ENCODE peak calls at places on chromosomes 16 and 17, in seven cellular contexts. One of them, this sample, is unnamed.

GRCh38 chr17:69427486-69428197 is 13.1 kb downstream of the MAP2K6 start:
- DNase-seq in activated naive CD4-positive, alpha-beta T cell: no peak
- DNase-seq in progenitor cell of endocrine pancreas: no peak
- DNase-seq in effector CD4-positive, alpha-beta T cell: no peak
- DNase-seq in ACHN: no peak
- DNase-seq in Daoy: no peak
- DNase-seq in EL: no peak
- DNase-seq in this sample: no peak

GRCh38 chr17:27879987-27880608 is 13.1 kb downstream of the LYRM9 start:
- DNase-seq in EL: peak
- DNase-seq in Daoy: peak
- DNase-seq in effector CD4-positive, alpha-beta T cell: peak
- DNase-seq in ACHN: peak
- DNase-seq in activated naive CD4-positive, alpha-beta T cell: peak
- DNase-seq in progenitor cell of endocrine pancreas: peak
- DNase-seq in this sample: peak

GRCh38 chr16:11685844-11686618 is 17.8 kb downstream of the SNN start:
- DNase-seq in effector CD4-positive, alpha-beta T cell: no peak
- DNase-seq in ACHN: no peak
- DNase-seq in progenitor cell of endocrine pancreas: no peak
- DNase-seq in EL: peak
- DNase-seq in activated naive CD4-positive, alpha-beta T cell: no peak
- DNase-seq in Daoy: no peak
- DNase-seq in this sample: no peak

GRCh38 chr17:36858119-36859002 is 78.9 kb upstream of the LHX1 start:
- DNase-seq in ACHN: no peak
- DNase-seq in progenitor cell of endocrine pancreas: no peak
- DNase-seq in Daoy: peak
- DNase-seq in EL: peak
- DNase-seq in effector CD4-positive, alpha-beta T cell: no peak
- DNase-seq in activated naive CD4-positive, alpha-beta T cell: no peak
- DNase-seq in this sample: no peak

GRCh38 chr16:578870-579405 is 9.2 kb downstream of the PIGQ start:
- DNase-seq in effector CD4-positive, alpha-beta T cell: peak
- DNase-seq in activated naive CD4-positive, alpha-beta T cell: peak
- DNase-seq in EL: no peak
- DNase-seq in Daoy: peak
- DNase-seq in ACHN: peak
- DNase-seq in progenitor cell of endocrine pancreas: peak
- DNase-seq in this sample: peak

GRCh38 chr17:81959362-81960129 is 1.4 kb downstream of the NOTUM start:
- DNase-seq in Daoy: peak
- DNase-seq in effector CD4-positive, alpha-beta T cell: peak
- DNase-seq in progenitor cell of endocrine pancreas: no peak
- DNase-seq in activated naive CD4-positive, alpha-beta T cell: peak
- DNase-seq in EL: peak
- DNase-seq in ACHN: peak
- DNase-seq in this sample: peak

GRCh38 chr16:69108069-69108904 is 2.8 kb downstream of the HAS3 start:
- DNase-seq in EL: no peak
- DNase-seq in ACHN: no peak
- DNase-seq in activated naive CD4-positive, alpha-beta T cell: no peak
- DNase-seq in Daoy: no peak
- DNase-seq in progenitor cell of endocrine pancreas: no peak
- DNase-seq in effector CD4-positive, alpha-beta T cell: no peak
- DNase-seq in this sample: no peak

GRCh38 chr17:3761918-3762380 is 38.2 kb downstream of the HASPIN start:
- DNase-seq in progenitor cell of endocrine pancreas: no peak
- DNase-seq in EL: no peak
- DNase-seq in effector CD4-positive, alpha-beta T cell: no peak
- DNase-seq in ACHN: no peak
- DNase-seq in activated naive CD4-positive, alpha-beta T cell: no peak
- DNase-seq in Daoy: no peak
- DNase-seq in this sample: no peak

GRCh38 chr17:72985882-72986720 is 106.4 kb downstream of the SLC39A11 start:
- DNase-seq in Daoy: peak
- DNase-seq in effector CD4-positive, alpha-beta T cell: peak
- DNase-seq in EL: peak
- DNase-seq in progenitor cell of endocrine pancreas: peak
- DNase-seq in activated naive CD4-positive, alpha-beta T cell: no peak
- DNase-seq in ACHN: peak
- DNase-seq in this sample: peak

GRCh38 chr16:72371307-72372081 is 199.5 kb upstream of the PMFBP1 start:
- DNase-seq in EL: peak
- DNase-seq in effector CD4-positive, alpha-beta T cell: no peak
- DNase-seq in activated naive CD4-positive, alpha-beta T cell: no peak
- DNase-seq in Daoy: peak
- DNase-seq in ACHN: peak
- DNase-seq in progenitor cell of endocrine pancreas: peak
- DNase-seq in this sample: no peak

GRCh38 chr17:47288531-47289116 is 35.0 kb downstream of the ITGB3 start:
- DNase-seq in activated naive CD4-positive, alpha-beta T cell: no peak
- DNase-seq in progenitor cell of endocrine pancreas: no peak
- DNase-seq in ACHN: no peak
- DNase-seq in EL: peak
- DNase-seq in effector CD4-positive, alpha-beta T cell: no peak
- DNase-seq in Daoy: peak
- DNase-seq in this sample: no peak

GRCh38 chr17:48241131-48241591 is 133.6 kb downstream of the SNX11 start:
- DNase-seq in Daoy: peak
- DNase-seq in effector CD4-positive, alpha-beta T cell: no peak
- DNase-seq in progenitor cell of endocrine pancreas: no peak
- DNase-seq in ACHN: peak
- DNase-seq in EL: peak
- DNase-seq in activated naive CD4-positive, alpha-beta T cell: no peak
- DNase-seq in this sample: peak

GRCh38 chr17:80214878-80215210 is 5.3 kb downstream of the SGSH start:
- DNase-seq in ACHN: no peak
- DNase-seq in activated naive CD4-positive, alpha-beta T cell: no peak
- DNase-seq in Daoy: no peak
- DNase-seq in EL: no peak
- DNase-seq in progenitor cell of endocrine pancreas: no peak
- DNase-seq in effector CD4-positive, alpha-beta T cell: no peak
- DNase-seq in this sample: no peak

GRCh38 chr16:73319747-73320146 is 271.8 kb upstream of the ZFHX3 start:
- DNase-seq in effector CD4-positive, alpha-beta T cell: no peak
- DNase-seq in EL: no peak
- DNase-seq in activated naive CD4-positive, alpha-beta T cell: no peak
- DNase-seq in progenitor cell of endocrine pancreas: no peak
- DNase-seq in Daoy: no peak
- DNase-seq in ACHN: no peak
- DNase-seq in this sample: no peak

GRCh38 chr16:23666919-23667659 is 11.6 kb upstream of the PLK1 start:
- DNase-seq in EL: no peak
- DNase-seq in ACHN: no peak
- DNase-seq in progenitor cell of endocrine pancreas: no peak
- DNase-seq in Daoy: no peak
- DNase-seq in activated naive CD4-positive, alpha-beta T cell: no peak
- DNase-seq in effector CD4-positive, alpha-beta T cell: no peak
- DNase-seq in this sample: no peak

GRCh38 chr16:1282275-1282995 is 26.6 kb downstream of the TPSD1 start:
- DNase-seq in EL: no peak
- DNase-seq in effector CD4-positive, alpha-beta T cell: no peak
- DNase-seq in activated naive CD4-positive, alpha-beta T cell: no peak
- DNase-seq in Daoy: no peak
- DNase-seq in progenitor cell of endocrine pancreas: no peak
- DNase-seq in ACHN: no peak
- DNase-seq in this sample: no peak